ENCODE peak calls at places on chromosome 2, in seven cellular contexts. H, E, C, M, R, Q and T are unnamed samples.

GRCh38 chr2:156017486-156017885 is 315.0 kb downstream of the NR4A2 start:
- DNase-seq in E (no peak), H (no peak), Q (no peak), M (no peak), R (no peak), C (no peak), T (no peak)

GRCh38 chr2:97849881-97850540 is 136.6 kb downstream of the ZAP70 start:
- DNase-seq in C (no peak), M (peak; percentile 62), R (no peak), Q (peak; percentile 80), H (peak; percentile 15), E (no peak), T (peak; percentile 64)

GRCh38 chr2:189836644-189837043 is 52.4 kb downstream of the PMS1 start:
- DNase-seq in C (peak; percentile 80), M (peak; percentile 95), H (peak; percentile 96), R (no peak), Q (peak; percentile 58), E (no peak), T (peak; percentile 77)

GRCh38 chr2:44745922-44746321 is 195.6 kb upstream of the SIX3 start:
- DNase-seq in H (no peak), Q (no peak), R (no peak), E (no peak), C (no peak), M (no peak), T (no peak)

GRCh38 chr2:134217924-134218323 is 35.9 kb upstream of the MGAT5 start:
- DNase-seq in H (no peak), C (no peak), Q (peak; percentile 60), M (no peak), R (no peak), E (no peak), T (no peak)

GRCh38 chr2:208179028-208179609 is 10.7 kb downstream of the C2orf80 start:
- DNase-seq in E (no peak), R (no peak), Q (no peak), H (no peak), M (peak; percentile 9), C (no peak), T (no peak)

GRCh38 chr2:128318776-128319456 is at the start of gene HS6ST1:
- DNase-seq in Q (peak; percentile 33), R (peak; percentile 69), E (peak; percentile 79), C (peak; percentile 76), H (peak; percentile 78), M (peak; percentile 80), T (peak; percentile 73)

GRCh38 chr2:232363784-232364615 is 14.6 kb upstream of the ALPP start:
- DNase-seq in R (no peak), M (peak; percentile 49), C (no peak), Q (no peak), E (peak; percentile 34), H (peak; percentile 23), T (no peak)

GRCh38 chr2:233426619-233427342 is 72.5 kb downstream of the DGKD start:
- DNase-seq in H (peak; percentile 77), E (no peak), M (peak; percentile 84), C (peak; percentile 90), Q (peak; percentile 91), R (peak; percentile 38), T (peak; percentile 78)

GRCh38 chr2:182650704-182651103 is 65.4 kb upstream of the DNAJC10 start:
- DNase-seq in R (no peak), C (peak; percentile 61), E (no peak), M (peak; percentile 75), Q (peak; percentile 68), H (peak; percentile 83), T (peak; percentile 66)

GRCh38 chr2:80112790-80113189 is 191.8 kb downstream of the LRRTM1 start:
- DNase-seq in H (no peak), M (no peak), Q (no peak), C (no peak), E (no peak), R (no peak), T (no peak)
- TF ChIP-seq CTCF in H (no peak), M (no peak), Q (no peak), C (no peak), E (no peak), R (no peak), T (no peak)

GRCh38 chr2:71672011-71672639 is 218.8 kb downstream of the DYSF start:
- DNase-seq in Q (no peak), C (no peak), H (no peak), R (no peak), E (no peak), M (no peak), T (no peak)
- TF ChIP-seq CTCF in Q (no peak), C (peak; percentile 35), H (no peak), R (no peak), E (no peak), M (peak; percentile 29), T (no peak)

DNA sequence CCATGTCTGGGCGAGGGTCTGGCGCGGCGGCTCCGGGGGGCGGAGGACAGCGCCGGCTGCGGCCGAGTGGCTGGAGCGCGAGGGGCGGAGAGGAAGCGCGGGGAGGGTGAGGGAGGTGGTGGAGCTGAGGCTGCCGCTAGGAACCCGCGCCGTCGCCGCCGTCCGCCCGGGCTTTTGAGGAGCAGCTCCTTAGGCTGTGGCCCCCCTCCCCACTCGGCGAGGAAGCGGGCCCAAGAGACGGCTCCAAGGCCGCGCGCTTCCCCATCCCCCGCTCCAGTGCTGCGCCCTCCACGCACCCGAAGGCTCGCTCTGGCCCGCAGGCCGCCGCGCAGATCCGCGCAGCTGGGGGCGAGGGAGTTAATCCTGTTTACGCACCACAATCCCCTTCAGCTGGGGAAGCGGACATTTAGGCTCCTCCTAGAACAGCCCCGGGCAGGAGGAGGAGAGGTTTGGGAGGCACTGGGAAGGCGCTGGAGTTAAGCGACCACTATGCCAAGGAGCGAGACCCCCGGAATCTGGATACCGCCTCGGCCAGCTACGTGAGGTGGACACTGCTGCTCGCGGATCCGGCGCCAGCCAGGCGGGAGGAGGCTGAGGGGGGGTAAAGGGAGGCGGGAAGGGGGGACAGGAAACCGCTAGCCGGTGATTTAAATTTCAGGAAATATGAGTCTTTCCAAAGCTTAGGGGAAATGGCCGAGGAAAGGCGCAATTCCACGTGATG is at the start of gene CNRIP1:
- DNase-seq in E (peak; percentile 50), H (peak; percentile 85), C (peak; percentile 16), M (peak; percentile 67), R (peak; percentile 48), Q (no peak), T (peak; percentile 44)
- TF ChIP-seq CTCF in E (no peak), H (no peak), C (no peak), M (no peak), R (no peak), Q (no peak), T (no peak)

DNA sequence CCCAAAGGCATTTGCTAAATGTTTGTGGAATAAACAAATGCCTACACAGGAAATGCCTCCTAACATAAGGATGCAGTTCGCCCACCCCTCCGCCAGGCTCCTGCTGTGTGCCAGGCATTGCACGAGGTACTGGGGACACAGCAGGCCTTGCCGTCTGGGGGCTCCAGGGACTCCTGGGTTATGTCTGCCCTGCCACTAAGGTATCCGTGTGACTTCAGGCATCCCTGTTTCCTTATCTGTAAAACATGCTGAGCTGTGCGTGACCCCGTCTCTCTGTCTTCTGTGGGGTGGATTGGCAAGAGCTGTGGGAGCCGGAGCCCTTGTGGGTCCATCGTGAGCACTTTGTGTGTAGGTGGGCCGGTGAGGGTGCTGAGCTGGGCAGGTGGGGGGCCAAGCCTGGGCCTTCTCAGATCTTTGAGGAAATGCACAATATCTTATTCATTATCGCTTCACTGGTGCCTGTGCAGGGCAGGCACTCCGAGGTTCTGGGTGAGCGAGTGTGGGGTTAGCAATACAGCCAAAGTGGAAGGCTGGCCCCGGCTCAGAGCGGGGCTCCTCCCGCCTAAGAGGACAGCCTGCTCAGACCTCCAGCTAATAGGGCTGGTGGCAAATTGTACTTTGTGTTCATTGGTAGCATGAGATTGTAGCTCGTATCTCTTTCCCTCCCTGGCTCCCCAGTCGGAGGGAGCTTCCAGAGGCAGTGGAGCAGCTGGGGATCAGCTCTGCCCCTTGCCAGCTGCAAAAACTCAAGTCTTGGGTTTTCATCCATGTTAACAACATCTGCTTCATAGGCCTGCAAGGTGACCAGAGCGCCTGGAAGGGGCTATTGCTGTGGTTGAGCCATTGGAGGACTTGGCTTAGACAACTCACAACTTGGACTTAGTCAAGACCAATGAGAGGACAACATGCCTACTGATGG is 126.8 kb downstream of the GLI2 start:
- DNase-seq in C (no peak), R (no peak), M (no peak), Q (no peak), E (peak; percentile 29), H (no peak), T (no peak)
- TF ChIP-seq CTCF in C (no peak), R (no peak), M (no peak), Q (no peak), E (no peak), H (peak; percentile 10), T (no peak)